ENCODE peak calls at places on chromosomes 13 and 19, in four cellular contexts. B is fibroblast of lung, U is ascending aorta, C is tibial artery. N is an unnamed sample.

GRCh38 chr19:44587863-44588752 is 25.3 kb upstream of the IGSF23 start:
- DNase-seq in B (peak; percentile 99), U (no peak), C (no peak), N (no peak)

GRCh38 chr19:23800868-23801267 is 42.2 kb upstream of the ZNF681 start:
- DNase-seq in B (no peak), U (no peak), C (no peak), N (no peak)

GRCh38 chr13:75173457-75174356 is 308.3 kb downstream of the TBC1D4 start:
- DNase-seq in B (no peak), U (no peak), C (no peak), N (no peak)

GRCh38 chr13:95880346-95880745 is 172.9 kb downstream of the UGGT2 start:
- DNase-seq in B (no peak), U (no peak), C (no peak), N (no peak)

GRCh38 chr13:72379581-72379980 is 347.8 kb downstream of the MZT1 start:
- DNase-seq in B (peak; percentile 0), U (no peak), C (no peak), N (no peak)

GRCh38 chr13:98432638-98433037 is 144.3 kb downstream of the STK24 start:
- DNase-seq in B (no peak), U (no peak), C (no peak), N (no peak)

GRCh38 chr13:92103673-92104296 is 705.4 kb downstream of the GPC5 start:
- DNase-seq in B (peak; percentile 17), U (no peak), C (no peak), N (no peak)

GRCh38 chr13:33014291-33014690 is 1.9 kb upstream of the KL start:
- DNase-seq in B (no peak), U (no peak), C (no peak), N (no peak)

GRCh38 chr13:47066261-47066660 is 169.4 kb upstream of the HTR2A start:
- DNase-seq in B (no peak), U (no peak), C (no peak), N (no peak)

GRCh38 chr13:101875717-101876393 is 423.4 kb downstream of the ITGBL1 start:
- DNase-seq in B (peak; percentile 77), U (no peak), C (no peak), N (no peak)

GRCh38 chr13:76632388-76633044 is 253.7 kb downstream of the KCTD12 start:
- DNase-seq in B (no peak), U (no peak), C (no peak), N (no peak)

GRCh38 chr13:97659602-97660001 is 225.6 kb downstream of the RAP2A start:
- DNase-seq in B (peak; percentile 47), U (no peak), C (no peak), N (no peak)

GRCh38 chr19:56137405-56137804 is 3.7 kb upstream of the ZNF444 start:
- DNase-seq in B (no peak), U (no peak), C (no peak), N (no peak)
- H3K4me1 ChIP-seq in B (no peaks in the 10 kb centered on the region), U (peaks cover 19% of the 10 kb centered on the region), C (no peaks in the 10 kb centered on the region), N (peaks cover 19% of the 10 kb centered on the region)

GRCh38 chr13:37868691-37869505 is 674 bp downstream of the TRPC4 start:
- DNase-seq in B (peak; percentile 39), U (no peak), C (no peak), N (no peak)
- H3K27ac ChIP-seq in B (peak overlapping the region; percentile 56), U (peak overlapping the region; percentile 48), C (peak overlapping the region; percentile 72), N (no peak overlapping the region)

DNA sequence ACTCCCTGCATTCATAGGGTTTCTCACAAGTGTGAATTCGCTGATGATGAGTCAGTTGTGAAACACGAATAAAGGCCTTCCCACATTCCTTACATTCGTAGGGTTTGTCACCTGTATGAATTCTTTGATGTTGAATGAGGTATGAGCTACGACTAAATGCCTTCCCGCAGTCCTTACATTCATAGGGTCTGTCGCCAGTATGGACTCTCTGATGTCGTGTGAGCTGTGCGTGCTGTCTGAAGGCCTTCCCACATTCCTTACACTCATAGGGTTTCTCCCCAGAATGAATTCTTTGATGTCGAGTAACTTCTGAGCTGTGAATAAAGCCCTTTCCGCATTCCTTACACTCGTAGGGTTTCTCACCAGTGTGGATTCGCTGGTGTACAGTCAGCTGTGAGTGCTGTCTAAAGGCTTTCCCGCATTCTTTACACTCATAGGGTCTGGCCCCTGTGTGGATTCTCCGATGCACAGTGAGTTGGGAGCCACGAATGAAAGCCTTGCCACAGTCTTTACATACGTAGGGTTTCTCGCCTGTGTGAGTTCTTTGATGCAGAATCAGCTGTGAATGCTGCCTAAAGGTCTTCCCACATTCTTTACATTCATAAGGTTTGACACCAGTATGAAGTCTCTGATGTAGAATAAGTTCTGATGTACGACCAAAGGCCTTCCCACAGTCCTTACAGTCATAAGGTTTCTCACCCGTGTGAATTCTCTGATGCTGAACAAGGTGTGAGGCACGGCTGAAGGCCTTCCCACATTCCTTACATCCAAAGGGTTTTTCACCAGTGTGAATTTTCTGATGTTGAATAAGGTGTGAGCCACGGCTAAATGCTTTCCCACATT is 30.6 kb upstream of the COX7A1 start:
- DNase-seq in B (no peak), U (no peak), C (no peak), N (no peak)
- H3K4me3 ChIP-seq in B (no peak overlapping the region), U (no peak overlapping the region), C (no peak overlapping the region), N (no peak overlapping the region)

DNA sequence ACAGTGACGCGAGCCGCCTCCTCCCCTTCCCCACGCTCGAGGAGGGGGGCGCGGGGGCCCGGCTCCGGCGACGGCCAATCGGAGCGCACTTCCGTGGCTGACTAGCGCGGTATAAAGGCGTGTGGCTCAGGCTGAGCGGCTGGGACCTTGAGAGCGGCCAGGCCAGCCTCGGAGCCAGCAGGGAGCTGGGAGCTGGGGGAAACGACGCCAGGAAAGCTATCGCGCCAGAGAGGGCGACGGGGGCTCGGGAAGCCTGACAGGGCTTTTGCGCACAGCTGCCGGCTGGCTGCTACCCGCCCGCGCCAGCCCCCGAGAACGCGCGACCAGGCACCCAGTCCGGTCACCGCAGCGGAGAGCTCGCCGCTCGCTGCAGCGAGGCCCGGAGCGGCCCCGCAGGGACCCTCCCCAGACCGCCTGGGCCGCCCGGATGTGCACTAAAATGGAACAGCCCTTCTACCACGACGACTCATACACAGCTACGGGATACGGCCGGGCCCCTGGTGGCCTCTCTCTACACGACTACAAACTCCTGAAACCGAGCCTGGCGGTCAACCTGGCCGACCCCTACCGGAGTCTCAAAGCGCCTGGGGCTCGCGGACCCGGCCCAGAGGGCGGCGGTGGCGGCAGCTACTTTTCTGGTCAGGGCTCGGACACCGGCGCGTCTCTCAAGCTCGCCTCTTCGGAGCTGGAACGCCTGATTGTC is at the start of gene JUNB:
- DNase-seq in B (peak; percentile 98), U (peak; percentile 91), C (peak; percentile 95), N (peak; percentile 97)
- H3K4me1 ChIP-seq in B (peaks cover 27% of the 10 kb centered on the region), U (peaks cover 34% of the 10 kb centered on the region), C (no peaks in the 10 kb centered on the region), N (peaks cover 60% of the 10 kb centered on the region)

GRCh38 chr13:99812611-99813010 is 159.0 kb downstream of the ZIC5 start:
- DNase-seq in B (no peak), U (no peak), C (no peak), N (no peak)

GRCh38 chr13:99811067-99811715 is 160.4 kb downstream of the ZIC5 start:
- DNase-seq in B (no peak), U (no peak), C (no peak), N (no peak)

GRCh38 chr13:99816321-99816720 is 155.2 kb downstream of the ZIC5 start:
- DNase-seq in B (no peak), U (no peak), C (no peak), N (no peak)

GRCh38 chr13:99809931-99810330 is 161.6 kb downstream of the ZIC5 start:
- DNase-seq in B (no peak), U (no peak), C (no peak), N (no peak)

DNA sequence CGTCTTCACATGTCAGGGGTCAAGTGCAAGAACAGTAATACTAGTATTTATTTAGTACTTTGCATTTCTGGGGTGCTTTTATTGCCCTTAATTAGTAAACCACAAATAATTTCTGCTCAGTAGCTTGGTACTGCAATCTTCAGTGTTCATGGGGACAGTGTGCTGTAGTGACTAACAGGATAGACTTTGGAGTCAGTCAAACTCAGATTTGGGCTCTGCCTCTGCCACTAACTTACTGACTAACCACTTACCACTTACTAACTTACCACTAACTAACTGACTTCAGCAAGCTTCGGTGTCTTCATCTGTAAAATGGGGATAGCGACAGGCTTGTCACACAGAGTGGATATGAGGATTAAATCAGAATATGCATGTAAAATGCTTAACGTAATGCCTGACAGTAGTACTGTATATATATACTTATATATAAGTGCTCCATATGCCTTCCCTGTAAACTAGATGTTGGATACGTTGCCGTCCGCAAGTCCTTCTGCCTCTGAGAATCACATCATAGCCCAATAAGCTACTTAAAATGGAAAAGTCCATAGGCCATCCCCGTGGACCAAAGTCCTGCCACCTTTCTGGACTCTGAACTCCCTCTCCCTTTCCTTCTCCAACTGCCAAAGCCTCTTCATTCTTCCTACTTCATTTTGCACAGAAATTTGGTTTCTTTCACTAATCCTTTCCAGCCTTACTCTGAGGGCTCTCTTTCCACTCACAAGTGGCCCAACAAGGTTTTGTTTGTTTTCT is 158.0 kb downstream of the ZIC5 start:
- DNase-seq in B (no peak), U (no peak), C (no peak), N (no peak)
- H3K27ac ChIP-seq in B (no peak overlapping the region), U (no peak overlapping the region), C (no peak overlapping the region), N (no peak overlapping the region)

GRCh38 chr19:7701049-7701653 is 780 bp downstream of the FCER2 start:
- DNase-seq in B (no peak), U (no peak), C (no peak), N (no peak)
- H3K4me3 ChIP-seq in B (no peak overlapping the region), U (no peak overlapping the region), C (no peak overlapping the region), N (no peak overlapping the region)

GRCh38 chr19:42274065-42274682 is 5.1 kb downstream of the CIC start:
- DNase-seq in B (no peak), U (no peak), C (no peak), N (no peak)
- H3K4me1 ChIP-seq in B (peaks cover 16% of the 10 kb centered on the region), U (peaks cover 56% of the 10 kb centered on the region), C (peaks cover 6% of the 10 kb centered on the region), N (peaks cover 49% of the 10 kb centered on the region)

DNA sequence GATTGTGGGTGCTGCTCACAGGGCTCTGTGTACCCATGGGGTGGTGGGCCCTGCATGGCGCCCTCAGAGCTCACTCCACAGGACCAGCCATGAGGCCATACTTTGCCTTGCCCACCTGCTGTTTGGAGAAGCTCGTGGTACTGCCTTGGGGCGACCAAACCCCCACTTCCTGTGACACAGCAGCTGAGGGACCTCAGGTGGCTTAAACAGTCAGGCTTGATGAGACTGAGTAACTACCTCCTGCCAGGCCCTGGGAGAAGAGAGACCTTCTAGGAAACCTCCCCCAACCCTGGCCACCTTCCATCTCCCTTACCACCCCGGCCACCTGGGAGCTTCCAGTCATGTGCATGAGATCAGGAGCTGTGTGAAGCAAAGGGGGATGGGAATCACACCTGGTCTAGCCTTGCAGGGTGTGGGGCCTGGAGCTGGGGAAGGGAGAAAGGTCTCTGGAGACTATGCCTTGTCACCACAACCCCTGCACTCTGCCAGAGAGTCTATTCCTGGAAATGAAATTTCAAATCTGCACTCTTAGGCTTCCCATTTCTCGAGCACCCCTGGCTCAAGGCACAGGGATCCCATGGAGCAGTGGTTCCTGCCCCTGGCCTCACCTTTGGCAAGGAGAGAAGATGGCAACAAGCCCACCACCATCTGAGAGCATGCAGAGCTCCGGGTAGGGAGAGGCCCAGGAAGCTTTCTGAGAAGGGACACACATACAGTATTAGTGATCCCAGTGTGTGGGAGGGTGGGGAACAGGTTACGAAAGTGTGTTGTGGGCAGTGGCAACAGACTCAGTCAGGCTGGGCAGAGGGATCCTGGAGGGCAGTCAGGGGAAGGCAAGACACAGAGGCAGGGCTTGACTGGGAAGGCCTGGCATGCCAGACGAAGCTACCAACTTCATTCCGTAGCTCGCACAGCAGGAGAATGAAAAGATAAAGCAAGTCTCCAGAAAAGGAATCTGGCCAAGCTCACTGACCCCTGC is 125.0 kb downstream of the URI1 start:
- DNase-seq in B (no peak), U (no peak), C (no peak), N (no peak)
- H3K27ac ChIP-seq in B (no peak overlapping the region), U (no peak overlapping the region), C (no peak overlapping the region), N (no peak overlapping the region)